ENCODE peak calls at places on chromosome 12, in seven cellular contexts. I is GM23248, G is PC-3, M is neural progenitor cell, B is HCT116, Q is GM23338, L is OCI-LY7. T is an unnamed sample.

GRCh38 chr12:108482717-108483212 is 32.3 kb upstream of the FICD start:
- DNase-seq in L (no peak), B (no peak), M (no peak), I (peak; percentile 7), Q (peak; percentile 26), G (peak; percentile 91), T (no peak)

GRCh38 chr12:121223283-121223946 is 13.5 kb downstream of the P2RX4 start:
- DNase-seq in L (peak; percentile 42), I (no peak), Q (no peak), G (no peak), M (no peak), B (no peak), T (no peak)

GRCh38 chr12:75705749-75706719 is 194.6 kb upstream of the KRR1 start:
- DNase-seq in B (peak; percentile 64), M (no peak), G (peak; percentile 21), L (no peak), Q (no peak), I (peak; percentile 76), T (no peak)

GRCh38 chr12:12582193-12582881 is 19.7 kb upstream of the DUSP16 start:
- DNase-seq in M (no peak), L (no peak), Q (no peak), I (no peak), B (no peak), G (no peak), T (no peak)

GRCh38 chr12:5506295-5506694 is 74.4 kb downstream of the NTF3 start:
- DNase-seq in M (no peak), I (no peak), B (no peak), G (no peak), L (no peak), Q (no peak), T (no peak)

GRCh38 chr12:15520083-15520482 is 197.8 kb downstream of the PTPRO start:
- DNase-seq in I (no peak), B (no peak), L (no peak), G (no peak), M (peak; percentile 45), Q (peak; percentile 33), T (peak; percentile 34)

GRCh38 chr12:6469609-6470374 is 685 bp downstream of the VAMP1 start:
- DNase-seq in I (peak; percentile 40), M (peak; percentile 52), G (no peak), L (peak; percentile 54), B (no peak), Q (peak; percentile 59), T (peak; percentile 21)

GRCh38 chr12:71938728-71939385 is at the start of gene TPH2:
- DNase-seq in M (peak; percentile 94), B (peak; percentile 31), G (peak; percentile 78), Q (peak; percentile 96), L (peak; percentile 77), I (peak; percentile 67), T (peak; percentile 44)

GRCh38 chr12:25500651-25501050 is 52.4 kb downstream of the LMNTD1 start:
- DNase-seq in L (no peak), I (peak; percentile 73), M (no peak), B (no peak), Q (no peak), G (peak; percentile 37), T (no peak)

GRCh38 chr12:2902287-2902880 is 11.7 kb downstream of the TULP3 start:
- DNase-seq in G (no peak), I (peak; percentile 4), L (no peak), B (no peak), M (no peak), Q (no peak), T (no peak)

GRCh38 chr12:108690191-108690518 is 41.2 kb downstream of the CORO1C start:
- DNase-seq in I (no peak), L (no peak), Q (no peak), M (no peak), G (no peak), B (no peak), T (no peak)

GRCh38 chr12:63151898-63152700 is 1.1 kb upstream of the AVPR1A start:
- DNase-seq in B (peak; percentile 43), M (peak; percentile 88), G (peak; percentile 57), I (peak; percentile 62), L (peak; percentile 7), Q (peak; percentile 89), T (peak; percentile 23)

GRCh38 chr12:108907861-108908302 is 28.0 kb downstream of the DAO start:
- DNase-seq in M (no peak), B (no peak), G (peak; percentile 55), I (peak; percentile 5), Q (peak; percentile 33), L (no peak), T (no peak)

GRCh38 chr12:5262450-5262849 is 169.5 kb upstream of the NTF3 start:
- DNase-seq in M (no peak), B (no peak), L (no peak), I (peak; percentile 74), G (no peak), Q (no peak), T (no peak)

GRCh38 chr12:107079172-107080011 is 14.0 kb downstream of the CRY1 start:
- DNase-seq in L (peak; percentile 14), I (peak; percentile 57), M (no peak), G (peak; percentile 84), Q (peak; percentile 40), B (no peak), T (peak; percentile 35)

GRCh38 chr12:101110856-101111255 is 99.2 kb downstream of the SLC5A8 start:
- DNase-seq in G (no peak), B (no peak), L (no peak), Q (no peak), M (no peak), I (no peak), T (no peak)

GRCh38 chr12:34404377-34405285 is 382.3 kb downstream of the ALG10 start:
- DNase-seq in Q (no peak), I (no peak), L (no peak), G (no peak), B (no peak), M (no peak), T (no peak)

GRCh38 chr12:131621701-131622421 is 89.0 kb upstream of the SFSWAP start:
- DNase-seq in B (no peak), M (peak; percentile 57), L (no peak), G (no peak), I (no peak), Q (no peak), T (no peak)

GRCh38 chr12:56013482-56013881 is 7.4 kb upstream of the IKZF4 start:
- DNase-seq in Q (no peak), B (no peak), L (no peak), I (no peak), M (no peak), G (no peak), T (no peak)

GRCh38 chr12:15526033-15526432 is 203.7 kb downstream of the PTPRO start:
- DNase-seq in G (no peak), B (peak; percentile 16), M (no peak), I (no peak), Q (peak; percentile 17), L (peak; percentile 88), T (peak; percentile 83)

GRCh38 chr12:15276088-15276698 is 46.1 kb upstream of the PTPRO start:
- DNase-seq in M (peak; percentile 61), B (peak; percentile 16), G (peak; percentile 70), L (peak; percentile 14), I (peak; percentile 57), Q (peak; percentile 77), T (no peak)

GRCh38 chr12:108166505-108166904 is 37.4 kb downstream of the WSCD2 start:
- DNase-seq in I (no peak), L (no peak), Q (no peak), M (no peak), G (no peak), B (no peak), T (no peak)

GRCh38 chr12:95582230-95583058 is 31.2 kb upstream of the USP44 start:
- DNase-seq in Q (peak; percentile 72), I (peak; percentile 73), G (peak; percentile 71), M (peak; percentile 39), L (peak; percentile 19), B (peak; percentile 51), T (no peak)

GRCh38 chr12:105706321-105706972 is 376.0 kb downstream of the C12orf75 start:
- DNase-seq in G (peak; percentile 66), I (peak; percentile 63), B (no peak), Q (peak; percentile 13), M (peak; percentile 39), L (no peak), T (no peak)

DNA sequence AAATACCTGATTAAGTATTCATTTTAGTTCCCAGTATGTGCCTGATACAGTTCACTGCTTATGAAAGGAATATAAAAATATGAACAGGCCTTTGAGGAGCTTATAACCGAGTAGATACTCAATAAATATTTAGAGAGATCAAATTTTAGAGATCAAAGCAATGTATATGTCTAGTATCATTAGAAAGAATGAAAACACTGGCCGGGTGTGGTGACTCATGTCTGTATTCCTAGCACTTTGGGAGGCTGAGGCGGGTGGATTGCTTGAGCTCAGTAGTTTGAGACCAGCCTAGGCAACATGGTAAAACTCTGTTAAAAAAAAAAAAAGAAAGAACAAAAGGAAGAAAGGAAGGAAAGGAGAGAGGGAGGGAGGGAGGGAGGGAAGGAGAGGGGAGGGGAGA is 113.2 kb upstream of the EEA1 start:
- DNase-seq in B (no peak), G (no peak), I (peak; percentile 11), L (no peak), Q (no peak), M (no peak), T (no peak)
- TF ChIP-seq EZH2phosphoT487 in B (no peak), G (no peak), I (no peak), L (no peak), Q (no peak), M (no peak), T (no peak)

GRCh38 chr12:116784238-116784612 is 46.1 kb downstream of the RNFT2 start:
- DNase-seq in G (peak; percentile 20), Q (peak; percentile 28), B (peak; percentile 18), I (no peak), M (no peak), L (peak; percentile 39), T (no peak)

GRCh38 chr12:116779597-116779996 is 41.5 kb downstream of the RNFT2 start:
- DNase-seq in L (no peak), I (no peak), Q (no peak), G (no peak), M (no peak), B (no peak), T (no peak)

GRCh38 chr12:116780942-116781341 is 42.8 kb downstream of the RNFT2 start:
- DNase-seq in B (no peak), I (no peak), L (no peak), M (no peak), Q (no peak), G (no peak), T (no peak)

GRCh38 chr12:116783503-116784237 is 45.6 kb downstream of the RNFT2 start:
- DNase-seq in Q (no peak), L (no peak), M (no peak), I (no peak), G (no peak), B (no peak), T (no peak)
- TF ChIP-seq EZH2phosphoT487 in Q (no peak), L (no peak), M (no peak), I (no peak), G (no peak), B (no peak), T (no peak)

GRCh38 chr12:67025543-67026114 is 243.5 kb upstream of the CAND1 start:
- DNase-seq in I (peak; percentile 15), M (peak; percentile 59), Q (peak; percentile 75), B (no peak), L (peak; percentile 40), G (peak; percentile 77), T (peak; percentile 42)
- TF ChIP-seq EZH2phosphoT487 in I (no peak), M (no peak), Q (no peak), B (no peak), L (no peak), G (no peak), T (no peak)

DNA sequence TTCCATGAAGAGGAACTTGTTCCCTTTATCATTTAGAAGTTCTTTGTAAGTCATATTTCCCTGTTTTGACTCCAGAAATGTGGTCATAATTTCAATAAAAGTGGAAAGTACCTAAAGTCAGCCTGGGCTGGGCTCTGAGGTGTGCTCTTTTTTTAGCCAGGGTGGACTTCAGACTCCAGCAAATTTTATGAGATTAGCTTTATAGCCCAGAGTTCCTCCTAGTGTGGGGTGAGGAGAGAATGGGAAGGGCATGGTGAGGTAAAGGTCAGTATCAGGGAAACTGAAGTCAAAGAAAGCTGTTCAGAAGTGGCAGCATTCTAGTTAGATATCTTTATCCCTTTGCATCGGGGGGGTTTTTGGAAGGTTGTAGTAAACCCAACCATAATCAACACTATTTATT is 92.5 kb downstream of the TMCC3 start:
- DNase-seq in M (no peak), B (no peak), I (no peak), Q (no peak), G (no peak), L (no peak), T (no peak)
- TF ChIP-seq EZH2phosphoT487 in M (no peak), B (no peak), I (no peak), Q (no peak), G (no peak), L (no peak), T (no peak)

T was measured in MM.1S.